ENCODE peak calls at places on chromosomes 16 and 17, in four cellular contexts. B, T, E and Q are unnamed samples.

GRCh38 chr17:20158580-20158979 is 149.4 kb downstream of the SPECC1 start:
- DNase-seq in B (no peak), T (no peak), E (no peak), Q (no peak)

GRCh38 chr17:78314683-78315354 is 45.1 kb downstream of the SOCS3 start:
- DNase-seq in B (no peak), T (no peak), E (no peak), Q (no peak)

GRCh38 chr17:77736721-77737120 is 221.8 kb upstream of the TNRC6C start:
- DNase-seq in B (no peak), T (no peak), E (no peak), Q (no peak)

GRCh38 chr17:79883202-79883601 is 44.0 kb upstream of the CBX4 start:
- DNase-seq in B (peak), T (no peak), E (no peak), Q (no peak)

GRCh38 chr17:32007463-32008298 is 498 bp downstream of the LRRC37B start:
- DNase-seq in B (peak), T (no peak), E (peak), Q (no peak)

GRCh38 chr16:55572439-55572838 is 6.0 kb downstream of the CAPNS2 start:
- DNase-seq in B (no peak), T (no peak), E (peak), Q (no peak)

GRCh38 chr17:57607553-57608120 is 137.5 kb downstream of the CCDC182 start:
- DNase-seq in B (no peak), T (no peak), E (no peak), Q (no peak)

GRCh38 chr16:84299734-84300440 is 5.2 kb downstream of the WFDC1 start:
- DNase-seq in B (peak), T (no peak), E (no peak), Q (no peak)

GRCh38 chr17:31155208-31155810 is 60.5 kb downstream of the NF1 start:
- DNase-seq in B (no peak), T (no peak), E (no peak), Q (no peak)

GRCh38 chr16:359871-360697 is 7.6 kb upstream of the AXIN1 start:
- DNase-seq in B (no peak), T (peak), E (no peak), Q (no peak)

GRCh38 chr17:67499673-67500072 is 122.6 kb downstream of the PITPNC1 start:
- DNase-seq in B (no peak), T (no peak), E (no peak), Q (no peak)

GRCh38 chr17:51833620-51834019 is 324.9 kb downstream of the CA10 start:
- DNase-seq in B (no peak), T (no peak), E (no peak), Q (no peak)

GRCh38 chr17:19002805-19003542 is 1.6 kb downstream of the FAM83G start:
- DNase-seq in B (no peak), T (no peak), E (no peak), Q (no peak)

GRCh38 chr17:31269597-31269996 is 27.4 kb downstream of the OMG start:
- DNase-seq in B (no peak), T (peak), E (no peak), Q (no peak)

GRCh38 chr17:45020354-45021138 is 30.9 kb downstream of the DCAKD start:
- DNase-seq in B (peak), T (no peak), E (no peak), Q (no peak)

GRCh38 chr17:73293480-73293911 is 18.3 kb downstream of the CDC42EP4 start:
- DNase-seq in B (no peak), T (no peak), E (no peak), Q (no peak)

GRCh38 chr17:7207120-7208001 is 12.3 kb downstream of the DLG4 start:
- DNase-seq in B (no peak), T (no peak), E (peak), Q (no peak)

GRCh38 chr17:74870512-74870911 is 2.3 kb downstream of the FDXR start:
- DNase-seq in B (no peak), T (peak), E (peak), Q (no peak)

GRCh38 chr16:85641776-85642176 is 28.7 kb downstream of the GSE1 start:
- DNase-seq in B (no peak), T (no peak), E (no peak), Q (no peak)
- TF ChIP-seq NR2C2 in B (no peak), T (no peak), E (no peak), Q (no peak)

GRCh38 chr16:66274335-66275110 is 92.0 kb upstream of the CDH5 start:
- DNase-seq in B (no peak), T (peak), E (peak), Q (no peak)

GRCh38 chr16:66277311-66278070 is 89.0 kb upstream of the CDH5 start:
- DNase-seq in B (no peak), T (no peak), E (no peak), Q (no peak)

GRCh38 chr16:66273644-66274334 is 92.7 kb upstream of the CDH5 start:
- DNase-seq in B (peak), T (no peak), E (no peak), Q (no peak)

GRCh38 chr16:66278111-66278531 is 88.4 kb upstream of the CDH5 start:
- DNase-seq in B (no peak), T (no peak), E (no peak), Q (no peak)

DNA sequence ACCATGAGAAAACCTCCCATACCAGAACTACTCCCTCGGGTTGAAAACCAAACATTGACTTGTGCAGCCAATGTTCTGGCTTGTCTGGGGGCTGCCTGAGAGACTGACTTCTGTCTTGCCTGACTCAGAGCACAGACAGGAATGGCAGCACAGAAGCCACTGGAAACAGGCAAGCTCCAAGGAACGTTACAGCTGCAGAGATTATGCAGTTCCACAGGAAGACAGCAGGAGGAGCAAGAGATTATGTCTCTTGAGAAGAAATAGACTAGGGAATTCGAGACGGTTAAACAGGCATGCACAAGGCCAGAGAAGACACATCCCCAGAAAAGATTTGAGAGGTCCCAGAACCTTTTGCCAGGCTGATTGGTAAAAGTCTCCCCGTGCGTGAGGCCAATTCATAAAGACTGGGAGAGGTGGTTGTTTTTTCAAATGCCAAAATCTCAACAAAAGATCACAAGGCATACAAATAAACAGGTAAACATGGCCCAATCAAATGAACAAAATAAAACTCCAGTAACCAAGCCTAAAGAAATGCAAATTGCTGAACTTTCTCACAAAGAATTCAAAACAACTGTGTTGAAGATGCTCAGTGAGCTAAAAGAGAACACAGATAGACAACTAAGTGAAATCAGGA is 90.6 kb upstream of the CDH5 start:
- DNase-seq in B (peak), T (peak), E (peak), Q (no peak)
- TF ChIP-seq ETV6 in B (no peak), T (no peak), E (no peak), Q (no peak)

GRCh38 chr17:21174186-21174585 is 39.8 kb downstream of the TMEM11 start:
- DNase-seq in B (no peak), T (no peak), E (no peak), Q (no peak)
- TF ChIP-seq NR2C2 in B (no peak), T (no peak), E (no peak), Q (no peak)

GRCh38 chr16:79155904-79156303 is 444.6 kb downstream of the MAF start:
- DNase-seq in B (no peak), T (no peak), E (no peak), Q (no peak)
- TF ChIP-seq ETV6 in B (no peak), T (no peak), E (no peak), Q (no peak)

DNA sequence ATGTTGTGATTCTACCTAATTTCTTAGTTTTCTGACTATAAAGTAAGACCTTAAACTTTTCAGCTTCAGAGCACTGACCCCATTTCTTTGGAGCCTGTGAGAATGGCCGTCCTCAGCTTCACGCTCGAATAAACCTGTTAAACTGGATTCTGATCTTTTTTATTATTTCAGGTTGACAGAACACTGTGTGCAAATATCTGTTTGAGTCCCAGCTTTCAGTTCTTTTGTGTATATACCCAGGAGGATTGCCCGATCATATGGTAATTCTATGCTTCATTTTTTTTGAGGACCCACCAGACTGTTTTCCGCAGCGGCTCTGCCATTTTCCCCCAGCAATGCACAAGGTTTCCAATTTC is 19.9 kb upstream of the KCNH6 start:
- DNase-seq in B (no peak), T (no peak), E (no peak), Q (no peak)
- TF ChIP-seq NR2C2 in B (no peak), T (no peak), E (no peak), Q (no peak)

DNA sequence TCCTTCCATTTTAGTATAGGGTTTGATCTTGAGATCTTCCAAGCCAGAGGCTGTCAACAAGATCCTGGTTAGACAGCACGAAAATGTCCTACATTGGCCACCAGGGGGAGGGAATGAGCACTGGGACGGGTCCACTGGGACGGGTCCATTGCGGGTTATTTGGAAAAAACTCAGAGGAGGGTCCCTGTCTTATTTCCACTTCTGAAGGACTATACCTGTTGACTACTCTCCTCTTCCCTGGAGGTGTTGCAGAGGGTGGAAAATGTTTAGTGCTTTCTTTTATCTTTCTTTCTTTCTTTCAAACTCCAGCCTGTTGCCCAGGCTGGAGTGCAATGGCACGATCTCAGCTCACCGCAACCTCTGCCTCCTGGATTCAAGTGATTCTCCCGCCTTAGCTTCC is 2.5 kb downstream of the TTLL6 start:
- DNase-seq in B (peak), T (peak), E (peak), Q (no peak)
- TF ChIP-seq ETV6 in B (no peak), T (no peak), E (no peak), Q (no peak)

GRCh38 chr16:68298312-68298711 is 12.4 kb downstream of the SLC7A6OS start:
- DNase-seq in B (no peak), T (no peak), E (no peak), Q (no peak)

GRCh38 chr16:68297908-68298307 is 12.8 kb downstream of the SLC7A6OS start:
- DNase-seq in B (no peak), T (no peak), E (no peak), Q (no peak)

GRCh38 chr16:68298907-68299515 is 11.7 kb downstream of the SLC7A6OS start:
- DNase-seq in B (no peak), T (peak), E (no peak), Q (no peak)

GRCh38 chr16:68299571-68300453 is 10.9 kb downstream of the SLC7A6OS start:
- DNase-seq in B (no peak), T (no peak), E (no peak), Q (no peak)

GRCh38 chr16:68300736-68301459 is 9.8 kb downstream of the SLC7A6OS start:
- DNase-seq in B (no peak), T (no peak), E (no peak), Q (no peak)
- TF ChIP-seq NR2C2 in B (no peak), T (no peak), E (no peak), Q (no peak)

GRCh38 chr16:17358350-17358749 is 112.4 kb downstream of the XYLT1 start:
- DNase-seq in B (no peak), T (no peak), E (no peak), Q (no peak)
- TF ChIP-seq ETV6 in B (no peak), T (no peak), E (no peak), Q (no peak)

GRCh38 chr16:87033541-87034300 is 283.5 kb downstream of the C16orf95 start:
- DNase-seq in B (no peak), T (no peak), E (no peak), Q (no peak)
- TF ChIP-seq NR2C2 in B (no peak), T (no peak), E (no peak), Q (no peak)